ENCODE peak calls at places on chromosomes 13 and 19, in four cellular contexts. Y is right cardiac atrium, D is lung, H is small intestine. T is an unnamed sample.
A peak's percentile ranks its signal among the peaks of the same experiment; 100 is the strongest.

GRCh38 chr13:63481334-63481733 is 2065.7 kb upstream of the PCDH20 start:
- DNase-seq in Y (no peak), D (no peak), H (no peak), T (peak; percentile 84)

GRCh38 chr13:97855570-97855970 is 97.9 kb upstream of the IPO5 start:
- DNase-seq in Y (no peak), D (no peak), H (peak; percentile 67), T (peak; percentile 96)

GRCh38 chr19:42010245-42011126 is 16.5 kb upstream of the ATP1A3 start:
- DNase-seq in Y (no peak), D (no peak), H (no peak), T (peak; percentile 84)

GRCh38 chr19:36060430-36060829 is 5.7 kb downstream of the WDR62 start:
- DNase-seq in Y (peak; percentile 70), D (no peak), H (peak; percentile 41), T (peak; percentile 72)

GRCh38 chr19:38062959-38063786 is 156.2 kb downstream of the SIPA1L3 start:
- DNase-seq in Y (no peak), D (no peak), H (no peak), T (no peak)

GRCh38 chr19:15511671-15512424 is 3.5 kb downstream of the CYP4F22 start:
- DNase-seq in Y (no peak), D (no peak), H (no peak), T (no peak)

GRCh38 chr13:23608704-23609413 is 38.6 kb downstream of the TNFRSF19 start:
- DNase-seq in Y (peak; percentile 84), D (peak; percentile 43), H (no peak), T (peak; percentile 32)

GRCh38 chr19:7074705-7075282 is 5.3 kb downstream of the ZNF557 start:
- DNase-seq in Y (no peak), D (no peak), H (no peak), T (no peak)

GRCh38 chr13:22017226-22017625 is 346.4 kb downstream of the FGF9 start:
- DNase-seq in Y (no peak), D (no peak), H (no peak), T (no peak)

GRCh38 chr19:12994701-12995595 is at the start of gene NFIX:
- DNase-seq in Y (peak; percentile 91), D (peak; percentile 75), H (peak; percentile 68), T (peak; percentile 90)

GRCh38 chr19:21483589-21484170 is 21.7 kb upstream of the ZNF429 start:
- DNase-seq in Y (peak; percentile 86), D (peak; percentile 42), H (no peak), T (peak; percentile 16)

GRCh38 chr13:30702006-30702405 is 33.3 kb upstream of the ALOX5AP start:
- DNase-seq in Y (no peak), D (no peak), H (no peak), T (no peak)

GRCh38 chr13:100710176-100710575 is 35.6 kb upstream of the TMTC4 start:
- DNase-seq in Y (no peak), D (no peak), H (no peak), T (no peak)

GRCh38 chr19:2491130-2491801 is 15.3 kb downstream of the GADD45B start:
- DNase-seq in Y (peak; percentile 68), D (peak; percentile 85), H (peak; percentile 97), T (peak; percentile 87)

GRCh38 chr13:61727714-61728275 is 312.1 kb upstream of the PCDH20 start:
- DNase-seq in Y (no peak), D (no peak), H (no peak), T (peak; percentile 6)

GRCh38 chr13:38636756-38637155 is 50.1 kb upstream of the FREM2 start:
- DNase-seq in Y (no peak), D (peak; percentile 33), H (peak; percentile 77), T (no peak)

GRCh38 chr19:35753634-35754364 is 3.0 kb downstream of the HSPB6 start:
- DNase-seq in Y (peak; percentile 58), D (no peak), H (no peak), T (no peak)

GRCh38 chr13:92463134-92463533 is 763.5 kb upstream of the GPC6 start:
- DNase-seq in Y (no peak), D (no peak), H (peak; percentile 18), T (no peak)

GRCh38 chr13:36323951-36324566 is 22.1 kb downstream of the SPART start:
- DNase-seq in Y (no peak), D (no peak), H (peak; percentile 9), T (peak; percentile 26)

GRCh38 chr19:18294467-18294864 is 13.0 kb upstream of the JUND start:
- DNase-seq in Y (peak; percentile 79), D (no peak), H (peak; percentile 65), T (no peak)

GRCh38 chr19:58085348-58085875 is 12.6 kb downstream of the ZSCAN18 start:
- DNase-seq in Y (no peak), D (no peak), H (no peak), T (no peak)

GRCh38 chr19:50759886-50760285 is 10.4 kb upstream of the GPR32 start:
- DNase-seq in Y (no peak), D (no peak), H (no peak), T (peak; percentile 32)

GRCh38 chr19:18046066-18046718 is 38.2 kb downstream of the ARRDC2 start:
- DNase-seq in Y (no peak), D (no peak), H (peak; percentile 38), T (peak; percentile 65)

GRCh38 chr19:36009220-36009619 is 607 bp upstream of the SYNE4 start:
- DNase-seq in Y (peak; percentile 91), D (peak; percentile 63), H (peak; percentile 52), T (peak; percentile 83)

GRCh38 chr19:49104229-49104864 is 9.8 kb upstream of the LIN7B start:
- DNase-seq in Y (peak; percentile 46), D (no peak), H (no peak), T (no peak)

GRCh38 chr13:20035130-20035529 is 76.6 kb downstream of the ZMYM2 start:
- DNase-seq in Y (no peak), D (no peak), H (no peak), T (peak; percentile 40)

GRCh38 chr13:34256236-34256635 is 438.3 kb downstream of the RFC3 start:
- DNase-seq in Y (no peak), D (no peak), H (no peak), T (no peak)

GRCh38 chr13:99982021-99982740 is 597 bp downstream of the ZIC2 start:
- DNase-seq in Y (peak; percentile 59), D (no peak), H (no peak), T (no peak)

GRCh38 chr19:4390017-4390861 is 10.1 kb downstream of the SH3GL1 start:
- DNase-seq in Y (peak; percentile 75), D (no peak), H (no peak), T (no peak)

GRCh38 chr13:47126432-47126831 is 229.6 kb upstream of the HTR2A start:
- DNase-seq in Y (no peak), D (no peak), H (no peak), T (no peak)

GRCh38 chr19:12834418-12834943 is at the start of gene RTBDN:
- DNase-seq in Y (no peak), D (no peak), H (no peak), T (no peak)

GRCh38 chr19:58509731-58510083 is 2.1 kb downstream of the SLC27A5 start:
- DNase-seq in Y (no peak), D (no peak), H (no peak), T (no peak)

GRCh38 chr13:20295956-20296355 is 63.8 kb upstream of the GJB6 start:
- DNase-seq in Y (no peak), D (no peak), H (no peak), T (no peak)

GRCh38 chr19:46788968-46789338 is 559 bp upstream of the SLC1A5 start:
- DNase-seq in Y (no peak), D (no peak), H (no peak), T (no peak)

GRCh38 chr13:30159446-30159839 is 147.9 kb downstream of the KATNAL1 start:
- DNase-seq in Y (no peak), D (no peak), H (no peak), T (peak; percentile 22)

GRCh38 chr19:40165362-40165937 is 25.8 kb upstream of the MAP3K10 start:
- DNase-seq in Y (peak; percentile 73), D (peak; percentile 36), H (peak; percentile 27), T (peak; percentile 63)

GRCh38 chr19:52070496-52070895 is 21.9 kb upstream of the ZNF432 start:
- DNase-seq in Y (no peak), D (no peak), H (no peak), T (no peak)
- H3K9me3 ChIP-seq in Y (peaks cover 14% of the 10 kb centered on the region), D (peaks cover 43% of the 10 kb centered on the region), H (peaks cover 7% of the 10 kb centered on the region), T (peaks cover 99% of the 10 kb centered on the region)

GRCh38 chr13:81988542-81988941 is 1647.6 kb upstream of the SPRY2 start:
- DNase-seq in Y (no peak), D (no peak), H (no peak), T (no peak)
- H3K4me1 ChIP-seq in Y (no peaks in the 10 kb centered on the region), D (no peaks in the 10 kb centered on the region), H (no peaks in the 10 kb centered on the region), T (no peaks in the 10 kb centered on the region)

GRCh38 chr13:49739498-49740187 is 48.4 kb upstream of the EBPL start:
- DNase-seq in Y (no peak), D (no peak), H (peak; percentile 19), T (no peak)
- H3K9me3 ChIP-seq in Y (no peaks in the 10 kb centered on the region), D (no peaks in the 10 kb centered on the region), H (no peaks in the 10 kb centered on the region), T (no peaks in the 10 kb centered on the region)

DNA sequence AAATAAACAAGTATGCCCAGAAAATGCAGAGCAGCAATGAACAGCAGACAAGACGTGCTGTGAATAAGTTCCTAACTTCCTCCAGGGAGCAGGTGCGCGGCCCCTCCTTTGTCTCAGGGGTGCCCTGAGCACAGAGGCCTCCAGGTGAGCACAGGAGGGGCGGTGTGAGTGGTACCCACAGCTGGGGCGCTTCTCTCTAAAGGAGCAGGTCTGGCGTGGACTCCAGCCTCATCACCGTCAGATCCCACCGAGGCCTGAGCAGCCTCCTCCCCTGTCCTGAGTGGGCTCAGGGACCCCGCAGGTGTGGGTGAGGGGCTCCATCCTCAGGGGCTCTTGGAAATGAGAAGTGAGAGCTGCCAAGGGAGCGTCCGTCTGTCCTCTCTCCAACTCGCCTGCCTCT is 3.2 kb downstream of the LILRA5 start:
- DNase-seq in Y (no peak), D (no peak), H (no peak), T (no peak)
- H3K4me1 ChIP-seq in Y (no peaks in the 10 kb centered on the region), D (no peaks in the 10 kb centered on the region), H (no peaks in the 10 kb centered on the region), T (no peaks in the 10 kb centered on the region)

DNA sequence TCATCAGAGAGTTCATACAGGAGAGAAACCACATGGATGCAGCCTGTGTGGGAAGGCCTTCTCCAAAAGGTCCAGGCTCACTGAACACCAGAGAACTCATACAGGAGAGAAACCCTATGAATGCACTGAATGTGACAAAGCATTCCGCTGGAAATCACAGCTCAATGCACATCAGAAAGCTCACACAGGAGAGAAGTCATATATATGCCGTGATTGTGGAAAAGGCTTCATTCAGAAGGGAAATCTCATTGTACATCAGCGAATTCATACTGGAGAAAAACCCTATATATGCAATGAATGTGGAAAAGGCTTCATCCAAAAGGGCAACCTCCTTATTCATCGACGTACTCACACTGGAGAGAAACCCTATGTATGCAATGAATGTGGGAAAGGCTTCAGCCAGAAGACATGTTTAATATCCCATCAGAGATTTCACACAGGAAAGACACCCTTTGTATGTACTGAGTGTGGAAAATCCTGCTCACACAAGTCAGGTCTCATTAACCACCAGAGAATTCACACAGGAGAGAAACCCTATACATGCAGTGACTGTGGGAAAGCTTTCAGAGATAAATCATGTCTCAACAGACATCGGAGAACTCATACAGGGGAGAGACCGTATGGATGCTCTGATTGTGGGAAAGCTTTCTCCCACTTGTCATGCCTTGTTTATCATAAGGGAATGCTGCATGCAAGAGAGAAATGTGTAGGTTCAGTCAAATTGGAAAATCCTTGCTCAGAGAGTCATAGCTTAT is 17.7 kb downstream of the ZNF613 start:
- DNase-seq in Y (no peak), D (no peak), H (no peak), T (no peak)
- H3K9me3 ChIP-seq in Y (peaks cover 29% of the 10 kb centered on the region), D (peaks cover 50% of the 10 kb centered on the region), H (peaks cover 14% of the 10 kb centered on the region), T (peaks cover 100% of the 10 kb centered on the region)

GRCh38 chr13:113402471-113403254 is 38.7 kb upstream of the GRTP1 start:
- DNase-seq in Y (no peak), D (no peak), H (no peak), T (no peak)
- H3K4me1 ChIP-seq in Y (peaks cover 2% of the 10 kb centered on the region), D (peaks cover 7% of the 10 kb centered on the region), H (no peaks in the 10 kb centered on the region), T (no peaks in the 10 kb centered on the region)

GRCh38 chr19:10641248-10641647 is 12.9 kb upstream of the ILF3 start:
- DNase-seq in Y (no peak), D (no peak), H (no peak), T (no peak)
- H3K9me3 ChIP-seq in Y (no peaks in the 10 kb centered on the region), D (no peaks in the 10 kb centered on the region), H (no peaks in the 10 kb centered on the region), T (no peaks in the 10 kb centered on the region)